ENCODE peak calls at places on chromosomes 11 and 22, in seven cellular contexts. G is neuronal stem cell, B is IMR-90, M is mesendoderm, L is mesenchymal stem cell, E is H9, W is H1. V is an unnamed sample.
A peak's percentile ranks its signal among the peaks of the same experiment; 100 is the strongest.

GRCh38 chr22:30968015-30968923 is at the start of gene MORC2:
- DNase-seq in W (no peak), L (no peak), B (peak; percentile 15), G (peak; percentile 20), M (peak; percentile 88), E (peak; percentile 86), V (peak; percentile 67)

GRCh38 chr22:31055322-31056159 is 25.6 kb upstream of the SMTN start:
- DNase-seq in E (peak; percentile 45), L (peak; percentile 99), W (no peak), G (peak; percentile 26), B (peak; percentile 99), M (peak; percentile 86), V (peak; percentile 94)

GRCh38 chr22:24161909-24162308 is 19.4 kb upstream of the SUSD2 start:
- DNase-seq in G (no peak), E (no peak), B (no peak), M (no peak), L (no peak), W (no peak), V (no peak)

GRCh38 chr11:45710561-45710960 is 45.1 kb upstream of the CHST1 start:
- DNase-seq in W (no peak), E (no peak), G (no peak), L (no peak), M (no peak), B (no peak), V (no peak)

GRCh38 chr22:20141186-20142077 is 9.4 kb downstream of the CCDC188 start:
- DNase-seq in L (peak; percentile 49), B (peak; percentile 82), G (no peak), W (no peak), E (no peak), M (peak; percentile 40), V (peak; percentile 86)

GRCh38 chr11:10931761-10932700 is 74.2 kb upstream of the ZBED5 start:
- DNase-seq in W (no peak), L (no peak), M (no peak), B (no peak), G (peak; percentile 43), E (no peak), V (peak; percentile 39)

GRCh38 chr22:37918149-37918548 is 12.1 kb downstream of the MICALL1 start:
- DNase-seq in B (no peak), M (no peak), W (no peak), G (no peak), L (no peak), E (no peak), V (no peak)

GRCh38 chr11:67632982-67633755 is 3.4 kb upstream of the NUDT8 start:
- DNase-seq in M (no peak), W (no peak), G (no peak), B (no peak), E (peak; percentile 27), L (no peak), V (no peak)

GRCh38 chr11:90874971-90875370 is 652.1 kb upstream of the CHORDC1 start:
- DNase-seq in L (no peak), M (no peak), B (no peak), W (no peak), G (no peak), E (no peak), V (no peak)

GRCh38 chr11:6481924-6482275 is 599 bp downstream of the TIMM10B start:
- DNase-seq in B (no peak), E (no peak), G (no peak), W (no peak), L (no peak), M (no peak), V (no peak)

GRCh38 chr11:100932474-100933100 is 197.0 kb downstream of the PGR start:
- DNase-seq in L (peak; percentile 59), E (no peak), G (no peak), M (peak; percentile 53), W (no peak), B (peak; percentile 55), V (no peak)

GRCh38 chr11:113906038-113906437 is 1.4 kb downstream of the HTR3B start:
- DNase-seq in B (peak; percentile 51), M (peak; percentile 70), W (no peak), E (peak; percentile 61), L (peak; percentile 56), G (peak; percentile 24), V (no peak)

GRCh38 chr22:37634505-37635002 is 4.9 kb upstream of the SH3BP1 start:
- DNase-seq in W (no peak), B (no peak), M (peak; percentile 31), L (no peak), E (no peak), G (no peak), V (no peak)

GRCh38 chr22:32636884-32637283 is 162.3 kb downstream of the FBXO7 start:
- DNase-seq in M (no peak), W (no peak), E (no peak), L (no peak), G (no peak), B (no peak), V (no peak)

GRCh38 chr22:46335201-46336118 is at the start of gene TRMU:
- DNase-seq in E (peak; percentile 85), L (peak; percentile 88), W (peak; percentile 51), B (peak; percentile 86), G (peak; percentile 79), M (peak; percentile 92), V (peak; percentile 84)

GRCh38 chr11:94803491-94803890 is 35.3 kb downstream of the AMOTL1 start:
- DNase-seq in W (no peak), E (no peak), G (no peak), M (no peak), B (peak; percentile 70), L (no peak), V (no peak)

GRCh38 chr11:68461284-68461861 is 821 bp downstream of the PPP6R3 start:
- DNase-seq in L (peak; percentile 47), G (no peak), W (no peak), B (peak; percentile 17), E (no peak), M (peak; percentile 81), V (peak; percentile 58)

GRCh38 chr11:1484716-1485503 is 1.7 kb downstream of the MOB2 start:
- DNase-seq in E (no peak), W (no peak), B (no peak), G (no peak), L (no peak), M (no peak), V (no peak)

GRCh38 chr22:39536711-39537110 is 4.2 kb upstream of the RPS19BP1 start:
- DNase-seq in B (no peak), M (no peak), L (no peak), E (no peak), W (no peak), G (no peak), V (no peak)

GRCh38 chr22:40451230-40451629 is 80.8 kb downstream of the SGSM3 start:
- DNase-seq in M (no peak), G (no peak), W (no peak), B (no peak), L (no peak), E (no peak), V (no peak)

GRCh38 chr11:40292636-40293585 is 1166.5 kb downstream of the LRRC4C start:
- DNase-seq in L (peak; percentile 40), B (no peak), E (no peak), M (peak; percentile 7), W (no peak), G (no peak), V (no peak)

GRCh38 chr11:47856186-47856585 is 8.0 kb upstream of the NUP160 start:
- DNase-seq in B (peak; percentile 58), M (no peak), L (no peak), W (no peak), G (no peak), E (no peak), V (no peak)

GRCh38 chr11:74018331-74019005 is 9.6 kb upstream of the UCP3 start:
- DNase-seq in W (no peak), M (no peak), L (peak; percentile 96), G (no peak), B (peak; percentile 87), E (no peak), V (no peak)

GRCh38 chr11:104164028-104164520 is at the start of gene PDGFD:
- DNase-seq in B (peak; percentile 70), E (peak; percentile 90), M (peak; percentile 95), G (peak; percentile 78), L (peak; percentile 71), W (peak; percentile 76), V (peak; percentile 32)

GRCh38 chr11:3738241-3738640 is 59.1 kb downstream of the NUP98 start:
- DNase-seq in G (no peak), W (no peak), B (peak; percentile 23), M (no peak), L (no peak), E (no peak), V (no peak)

GRCh38 chr11:119481667-119482400 is 58.9 kb upstream of the THY1 start:
- DNase-seq in E (no peak), G (no peak), L (no peak), M (no peak), W (no peak), B (no peak), V (no peak)

GRCh38 chr22:47633111-47633510 is 870.7 kb downstream of the TBC1D22A start:
- DNase-seq in L (no peak), B (no peak), G (no peak), M (no peak), W (no peak), E (no peak), V (no peak)

GRCh38 chr22:47631571-47632102 is 869.2 kb downstream of the TBC1D22A start:
- DNase-seq in B (no peak), E (no peak), W (no peak), L (no peak), M (no peak), G (no peak), V (no peak)

GRCh38 chr22:47630741-47631534 is 868.5 kb downstream of the TBC1D22A start:
- DNase-seq in W (no peak), G (no peak), B (no peak), L (no peak), E (no peak), M (no peak), V (no peak)

GRCh38 chr22:47632646-47633045 is 870.2 kb downstream of the TBC1D22A start:
- DNase-seq in G (no peak), M (no peak), E (no peak), B (no peak), L (no peak), W (no peak), V (no peak)

GRCh38 chr22:47634342-47634741 is 871.9 kb downstream of the TBC1D22A start:
- DNase-seq in M (peak; percentile 55), E (no peak), W (no peak), B (no peak), L (no peak), G (no peak), V (no peak)
- H2BK120ac ChIP-seq in M (no peak overlapping the region), E (no peak overlapping the region), W (no peak overlapping the region), B (no peak overlapping the region), L (no peak overlapping the region), G (no peak overlapping the region), V (no peak overlapping the region)

GRCh38 chr11:75706260-75706729 is 11.3 kb upstream of the MOGAT2 start:
- DNase-seq in G (peak; percentile 67), B (peak; percentile 64), E (peak; percentile 87), M (peak; percentile 81), W (peak; percentile 49), L (peak; percentile 70), V (peak; percentile 28)
- H3K9ac ChIP-seq in G (no peak overlapping the region), B (no peak overlapping the region), E (no peak overlapping the region), M (no peak overlapping the region), W (no peak overlapping the region), L (no peak overlapping the region), V (no peak overlapping the region)

GRCh38 chr22:50434849-50435700 is 39.8 kb downstream of the SBF1 start:
- DNase-seq in M (no peak), L (no peak), E (no peak), W (no peak), B (no peak), G (no peak), V (no peak)
- H2BK120ac ChIP-seq in M (no peak overlapping the region), L (no peak overlapping the region), E (no peak overlapping the region), W (no peak overlapping the region), B (no peak overlapping the region), G (no peak overlapping the region), V (no peak overlapping the region)

GRCh38 chr11:382081-382643 is 11.8 kb upstream of the PKP3 start:
- DNase-seq in E (no peak), M (no peak), B (no peak), L (no peak), W (no peak), G (no peak), V (no peak)
- H3K9ac ChIP-seq in E (no peak overlapping the region), M (no peak overlapping the region), B (no peak overlapping the region), L (no peak overlapping the region), W (no peak overlapping the region), G (no peak overlapping the region), V (no peak overlapping the region)